ENCODE peak calls at places on chromosome 21, in eight cellular contexts. Y is progenitor cell of endocrine pancreas; N is activated naive CD8-positive, alpha-beta T cell treated with anti-CD3 and anti-CD28 coated beads for 36 hours; G is HEK293T; R is activated naive CD4-positive, alpha-beta T cell treated with anti-CD3 and anti-CD28 coated beads, Interleukin-2, amount 10 ng/mL, durations not matched to agents 7 days and 5 days; S is posterior cingulate gyrus; F is HepG2; Z is H54. J is an unnamed sample.
A peak's percentile ranks its signal among the peaks of the same experiment; 100 is the strongest.

GRCh38 chr21:31873696-31874599 is 1.1 kb downstream of the HUNK start:
- DNase-seq in Y (peak; percentile 86), N (peak; percentile 65), G (peak; percentile 80), R (peak; percentile 56), S (peak; percentile 78), F (no peak), Z (no peak), J (no peak)

GRCh38 chr21:36710729-36711048 is 11.8 kb downstream of the SIM2 start:
- DNase-seq in Y (no peak), N (no peak), G (no peak), R (no peak), S (no peak), F (no peak), Z (no peak), J (no peak)

GRCh38 chr21:41612674-41613250 is 104.8 kb upstream of the TMPRSS2 start:
- DNase-seq in Y (peak; percentile 65), N (peak; percentile 8), G (peak; percentile 78), R (peak; percentile 44), S (peak; percentile 87), F (peak; percentile 15), Z (peak; percentile 89), J (peak; percentile 98)

GRCh38 chr21:20999567-21000169 is 1.5 kb downstream of the NCAM2 start:
- DNase-seq in Y (no peak), N (peak; percentile 8), G (peak; percentile 51), R (peak; percentile 43), S (no peak), F (peak; percentile 9), Z (peak; percentile 23), J (peak; percentile 12)

GRCh38 chr21:44887807-44888580 is 14.5 kb upstream of the PTTG1IP start:
- DNase-seq in Y (no peak), N (no peak), G (no peak), R (no peak), S (peak; percentile 54), F (no peak), Z (no peak), J (no peak)

GRCh38 chr21:36337099-36337509 is 17.1 kb downstream of the MORC3 start:
- DNase-seq in Y (no peak), N (no peak), G (no peak), R (no peak), S (no peak), F (no peak), Z (no peak), J (peak; percentile 19)

GRCh38 chr21:42677339-42678117 is 24.1 kb downstream of the PDE9A start:
- DNase-seq in Y (no peak), N (no peak), G (no peak), R (no peak), S (no peak), F (no peak), Z (no peak), J (peak; percentile 86)

GRCh38 chr21:34635307-34635706 is 20.4 kb upstream of the RCAN1 start:
- DNase-seq in Y (no peak), N (no peak), G (peak; percentile 33), R (no peak), S (no peak), F (no peak), Z (no peak), J (no peak)